ENCODE peak calls at places on chromosome 4, in six cellular contexts. One of them, this sample, is unnamed.

GRCh38 chr4:112648263-112649054 is 11.5 kb downstream of the LARP7 start:
- DNase-seq in lung: no peak
- DNase-seq in iPS-NIHi11: peak
- DNase-seq in NAMALWA: no peak
- DNase-seq in tibial artery: no peak
- DNase-seq in amniotic stem cell: no peak
- DNase-seq in this sample: no peak

GRCh38 chr4:64508089-64508488 is 98.8 kb upstream of the TECRL start:
- DNase-seq in lung: no peak
- DNase-seq in iPS-NIHi11: no peak
- DNase-seq in NAMALWA: no peak
- DNase-seq in tibial artery: no peak
- DNase-seq in amniotic stem cell: no peak
- DNase-seq in this sample: no peak

GRCh38 chr4:10118355-10119004 is 1.9 kb upstream of the WDR1 start:
- DNase-seq in lung: no peak
- DNase-seq in iPS-NIHi11: no peak
- DNase-seq in NAMALWA: no peak
- DNase-seq in tibial artery: no peak
- DNase-seq in amniotic stem cell: no peak
- DNase-seq in this sample: no peak

GRCh38 chr4:141977433-141977832 is 341.1 kb downstream of the IL15 start:
- DNase-seq in lung: no peak
- DNase-seq in iPS-NIHi11: no peak
- DNase-seq in NAMALWA: no peak
- DNase-seq in tibial artery: no peak
- DNase-seq in amniotic stem cell: no peak
- DNase-seq in this sample: no peak

GRCh38 chr4:10025230-10025806 is 4.0 kb upstream of the SLC2A9 start:
- DNase-seq in lung: no peak
- DNase-seq in iPS-NIHi11: no peak
- DNase-seq in NAMALWA: no peak
- DNase-seq in tibial artery: no peak
- DNase-seq in amniotic stem cell: no peak
- DNase-seq in this sample: no peak

GRCh38 chr4:103451341-103451740 is 253.2 kb upstream of the CENPE start:
- DNase-seq in lung: no peak
- DNase-seq in iPS-NIHi11: peak
- DNase-seq in NAMALWA: no peak
- DNase-seq in tibial artery: no peak
- DNase-seq in amniotic stem cell: no peak
- DNase-seq in this sample: no peak

GRCh38 chr4:304987-305680 is at the start of gene ZNF732:
- DNase-seq in lung: no peak
- DNase-seq in iPS-NIHi11: peak
- DNase-seq in NAMALWA: no peak
- DNase-seq in tibial artery: no peak
- DNase-seq in amniotic stem cell: no peak
- DNase-seq in this sample: peak

GRCh38 chr4:175234162-175234561 is 316.0 kb downstream of the ADAM29 start:
- DNase-seq in lung: no peak
- DNase-seq in iPS-NIHi11: no peak
- DNase-seq in NAMALWA: no peak
- DNase-seq in tibial artery: no peak
- DNase-seq in amniotic stem cell: no peak
- DNase-seq in this sample: no peak

GRCh38 chr4:147309434-147309833 is 171.5 kb upstream of the EDNRA start:
- DNase-seq in lung: no peak
- DNase-seq in iPS-NIHi11: no peak
- DNase-seq in NAMALWA: no peak
- DNase-seq in tibial artery: no peak
- DNase-seq in amniotic stem cell: no peak
- DNase-seq in this sample: no peak

GRCh38 chr4:73740353-73740778 is at the start of gene CXCL8:
- DNase-seq in lung: peak
- DNase-seq in iPS-NIHi11: no peak
- DNase-seq in NAMALWA: no peak
- DNase-seq in tibial artery: peak
- DNase-seq in amniotic stem cell: peak
- DNase-seq in this sample: no peak

This sample was measured in suprapubic skin.